ENCODE peak calls at places on chromosomes 7 and 10, in seven cellular contexts. One of them, this sample, is unnamed. For H3K27me3 and H3K36me3, the result is how much of the 10 kb centered on the place peaks cover.

GRCh38 chr10:17703706-17704105 is 48.3 kb upstream of the TMEM236 start:
- DNase-seq in tibial nerve: no peak
- DNase-seq in neuronal stem cell: no peak
- DNase-seq in lung: no peak
- DNase-seq in right lobe of liver: no peak
- DNase-seq in PC-9: no peak
- DNase-seq in adrenal gland: no peak
- DNase-seq in this sample: no peak

GRCh38 chr10:75197906-75198305 is 12.7 kb upstream of the VDAC2 start:
- DNase-seq in tibial nerve: no peak
- DNase-seq in neuronal stem cell: no peak
- DNase-seq in lung: no peak
- DNase-seq in right lobe of liver: no peak
- DNase-seq in PC-9: no peak
- DNase-seq in adrenal gland: peak
- DNase-seq in this sample: no peak

GRCh38 chr10:102677736-102678354 is 33.6 kb downstream of the TRIM8 start:
- DNase-seq in tibial nerve: no peak
- DNase-seq in neuronal stem cell: no peak
- DNase-seq in lung: no peak
- DNase-seq in right lobe of liver: no peak
- DNase-seq in PC-9: no peak
- DNase-seq in adrenal gland: no peak
- DNase-seq in this sample: peak

GRCh38 chr7:91653257-91653656 is 227.2 kb downstream of the MTERF1 start:
- DNase-seq in tibial nerve: no peak
- DNase-seq in neuronal stem cell: no peak
- DNase-seq in lung: no peak
- DNase-seq in right lobe of liver: no peak
- DNase-seq in PC-9: no peak
- DNase-seq in adrenal gland: no peak
- DNase-seq in this sample: no peak

GRCh38 chr7:117873056-117873932 is at the start of gene CTTNBP2:
- DNase-seq in tibial nerve: peak
- DNase-seq in neuronal stem cell: peak
- DNase-seq in lung: peak
- DNase-seq in right lobe of liver: peak
- DNase-seq in PC-9: no peak
- DNase-seq in adrenal gland: peak
- DNase-seq in this sample: peak

GRCh38 chr7:96548664-96549063 is 161.0 kb downstream of the SEM1 start:
- DNase-seq in tibial nerve: no peak
- DNase-seq in neuronal stem cell: no peak
- DNase-seq in lung: no peak
- DNase-seq in right lobe of liver: peak
- DNase-seq in PC-9: peak
- DNase-seq in adrenal gland: no peak
- DNase-seq in this sample: no peak

GRCh38 chr10:128574616-128575210 is 448.5 kb upstream of the MKI67 start:
- DNase-seq in tibial nerve: no peak
- DNase-seq in neuronal stem cell: no peak
- DNase-seq in lung: no peak
- DNase-seq in right lobe of liver: no peak
- DNase-seq in PC-9: no peak
- DNase-seq in adrenal gland: no peak
- DNase-seq in this sample: no peak

GRCh38 chr7:14073988-14074387 is 84.5 kb upstream of the ETV1 start:
- DNase-seq in tibial nerve: no peak
- DNase-seq in neuronal stem cell: no peak
- DNase-seq in lung: no peak
- DNase-seq in right lobe of liver: no peak
- DNase-seq in PC-9: no peak
- DNase-seq in adrenal gland: no peak
- DNase-seq in this sample: no peak

GRCh38 chr10:18400911-18401260 is 250.5 kb downstream of the NSUN6 start:
- DNase-seq in tibial nerve: no peak
- DNase-seq in neuronal stem cell: no peak
- DNase-seq in lung: no peak
- DNase-seq in right lobe of liver: peak
- DNase-seq in PC-9: no peak
- DNase-seq in adrenal gland: peak
- DNase-seq in this sample: peak

GRCh38 chr7:137081694-137082093 is 213.2 kb downstream of the CHRM2 start:
- DNase-seq in tibial nerve: no peak
- DNase-seq in neuronal stem cell: no peak
- DNase-seq in lung: peak
- DNase-seq in right lobe of liver: peak
- DNase-seq in PC-9: no peak
- DNase-seq in adrenal gland: peak
- DNase-seq in this sample: no peak

GRCh38 chr7:41425926-41426325 is 277.0 kb downstream of the INHBA start:
- DNase-seq in tibial nerve: no peak
- DNase-seq in neuronal stem cell: no peak
- DNase-seq in lung: no peak
- DNase-seq in right lobe of liver: no peak
- DNase-seq in PC-9: peak
- DNase-seq in adrenal gland: no peak
- DNase-seq in this sample: no peak

GRCh38 chr10:75202321-75203096 is 8.1 kb upstream of the VDAC2 start:
- DNase-seq in tibial nerve: no peak
- DNase-seq in neuronal stem cell: no peak
- DNase-seq in lung: peak
- DNase-seq in right lobe of liver: peak
- DNase-seq in PC-9: no peak
- DNase-seq in adrenal gland: peak
- DNase-seq in this sample: no peak

GRCh38 chr10:35011771-35012191 is 78.4 kb downstream of the CUL2 start:
- DNase-seq in tibial nerve: no peak
- DNase-seq in neuronal stem cell: no peak
- DNase-seq in lung: no peak
- DNase-seq in right lobe of liver: no peak
- DNase-seq in PC-9: no peak
- DNase-seq in adrenal gland: no peak
- DNase-seq in this sample: no peak

GRCh38 chr7:41058986-41059741 is 643.7 kb downstream of the INHBA start:
- DNase-seq in tibial nerve: no peak
- DNase-seq in neuronal stem cell: no peak
- DNase-seq in lung: no peak
- DNase-seq in right lobe of liver: no peak
- DNase-seq in PC-9: peak
- DNase-seq in adrenal gland: no peak
- DNase-seq in this sample: peak

GRCh38 chr7:131071786-131072504 is 255.7 kb upstream of the MKLN1 start:
- DNase-seq in tibial nerve: no peak
- DNase-seq in neuronal stem cell: no peak
- DNase-seq in lung: peak
- DNase-seq in right lobe of liver: peak
- DNase-seq in PC-9: no peak
- DNase-seq in adrenal gland: peak
- DNase-seq in this sample: no peak

GRCh38 chr7:112272921-112273561 is 66.5 kb downstream of the ZNF277 start:
- DNase-seq in tibial nerve: no peak
- DNase-seq in neuronal stem cell: no peak
- DNase-seq in lung: no peak
- DNase-seq in right lobe of liver: peak
- DNase-seq in PC-9: no peak
- DNase-seq in adrenal gland: peak
- DNase-seq in this sample: no peak

GRCh38 chr7:12490105-12490688 is 80.3 kb upstream of the SCIN start:
- DNase-seq in tibial nerve: no peak
- DNase-seq in neuronal stem cell: no peak
- DNase-seq in lung: no peak
- DNase-seq in right lobe of liver: no peak
- DNase-seq in PC-9: peak
- DNase-seq in adrenal gland: no peak
- DNase-seq in this sample: peak

GRCh38 chr10:94299417-94299816 is 63.3 kb downstream of the NOC3L start:
- DNase-seq in tibial nerve: no peak
- DNase-seq in neuronal stem cell: no peak
- DNase-seq in lung: no peak
- DNase-seq in right lobe of liver: no peak
- DNase-seq in PC-9: peak
- DNase-seq in adrenal gland: no peak
- DNase-seq in this sample: no peak

GRCh38 chr7:3027005-3027404 is 16.7 kb downstream of the CARD11 start:
- DNase-seq in tibial nerve: no peak
- DNase-seq in neuronal stem cell: no peak
- DNase-seq in lung: no peak
- DNase-seq in right lobe of liver: no peak
- DNase-seq in PC-9: no peak
- DNase-seq in adrenal gland: no peak
- DNase-seq in this sample: no peak

GRCh38 chr10:63666836-63667383 is 145.7 kb downstream of the REEP3 start:
- DNase-seq in tibial nerve: no peak
- DNase-seq in neuronal stem cell: no peak
- DNase-seq in lung: no peak
- DNase-seq in right lobe of liver: no peak
- DNase-seq in PC-9: peak
- DNase-seq in adrenal gland: peak
- DNase-seq in this sample: no peak

GRCh38 chr10:55989188-55989587 is 371.9 kb downstream of the ZWINT start:
- DNase-seq in tibial nerve: no peak
- DNase-seq in neuronal stem cell: no peak
- DNase-seq in lung: no peak
- DNase-seq in right lobe of liver: no peak
- DNase-seq in PC-9: no peak
- DNase-seq in adrenal gland: no peak
- DNase-seq in this sample: no peak

GRCh38 chr7:132386249-132386681 is 190.0 kb downstream of the PLXNA4 start:
- DNase-seq in tibial nerve: peak
- DNase-seq in neuronal stem cell: no peak
- DNase-seq in lung: peak
- DNase-seq in right lobe of liver: peak
- DNase-seq in PC-9: no peak
- DNase-seq in adrenal gland: no peak
- DNase-seq in this sample: no peak

GRCh38 chr7:73831656-73832579 is 1.1 kb downstream of the CLDN4 start:
- DNase-seq in tibial nerve: no peak
- DNase-seq in neuronal stem cell: no peak
- DNase-seq in lung: peak
- DNase-seq in right lobe of liver: no peak
- DNase-seq in PC-9: peak
- DNase-seq in adrenal gland: peak
- DNase-seq in this sample: peak

GRCh38 chr10:44774676-44775401 is 136.3 kb upstream of the TMEM72 start:
- DNase-seq in tibial nerve: no peak
- DNase-seq in neuronal stem cell: no peak
- DNase-seq in lung: no peak
- DNase-seq in right lobe of liver: no peak
- DNase-seq in PC-9: no peak
- DNase-seq in adrenal gland: peak
- DNase-seq in this sample: no peak

GRCh38 chr10:6035926-6036575 is 26.1 kb downstream of the IL2RA start:
- DNase-seq in tibial nerve: no peak
- DNase-seq in neuronal stem cell: no peak
- DNase-seq in lung: peak
- DNase-seq in right lobe of liver: no peak
- DNase-seq in PC-9: no peak
- DNase-seq in adrenal gland: no peak
- DNase-seq in this sample: no peak
- H3K4me3 ChIP-seq in tibial nerve: no peak
- H3K4me3 ChIP-seq in neuronal stem cell: no peak
- H3K4me3 ChIP-seq in lung: no peak
- H3K4me3 ChIP-seq in right lobe of liver: no peak
- H3K4me3 ChIP-seq in PC-9: no peak
- H3K4me3 ChIP-seq in adrenal gland: no peak
- H3K4me3 ChIP-seq in this sample: no peak

DNA sequence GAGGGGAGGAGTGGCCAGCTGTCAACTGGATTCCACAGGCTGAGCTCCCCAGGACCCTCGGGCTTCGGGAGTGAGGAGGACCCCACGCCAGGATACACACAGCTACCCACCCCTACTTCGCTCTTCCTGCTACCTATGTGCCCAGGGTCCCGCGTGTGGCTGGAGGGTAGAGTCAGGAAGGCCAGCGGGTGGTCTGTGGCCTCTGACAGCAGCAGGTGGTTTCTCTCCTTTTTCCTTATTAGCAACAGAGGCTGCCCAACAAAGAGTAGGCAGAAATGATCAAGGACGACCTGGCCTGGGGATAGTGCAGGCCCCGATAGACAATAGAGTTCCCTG is 1.1 kb upstream of the KCNMA1 start:
- DNase-seq in tibial nerve: no peak
- DNase-seq in neuronal stem cell: no peak
- DNase-seq in lung: no peak
- DNase-seq in right lobe of liver: no peak
- DNase-seq in PC-9: no peak
- DNase-seq in adrenal gland: no peak
- DNase-seq in this sample: no peak
- H3K27me3 ChIP-seq in tibial nerve: under half
- H3K27me3 ChIP-seq in neuronal stem cell: under half
- H3K27me3 ChIP-seq in lung: under half
- H3K27me3 ChIP-seq in right lobe of liver: under half
- H3K27me3 ChIP-seq in PC-9: under half
- H3K27me3 ChIP-seq in adrenal gland: under half
- H3K27me3 ChIP-seq in this sample: half or more

GRCh38 chr10:114755537-114755936 is 66.0 kb upstream of the FHIP2A start:
- DNase-seq in tibial nerve: no peak
- DNase-seq in neuronal stem cell: no peak
- DNase-seq in lung: no peak
- DNase-seq in right lobe of liver: peak
- DNase-seq in PC-9: no peak
- DNase-seq in adrenal gland: no peak
- DNase-seq in this sample: no peak
- H3K36me3 ChIP-seq in tibial nerve: under half
- H3K36me3 ChIP-seq in neuronal stem cell: under half
- H3K36me3 ChIP-seq in lung: under half
- H3K36me3 ChIP-seq in right lobe of liver: under half
- H3K36me3 ChIP-seq in PC-9: under half
- H3K36me3 ChIP-seq in adrenal gland: under half
- H3K36me3 ChIP-seq in this sample: under half

GRCh38 chr10:2986341-2986933 is 80.9 kb upstream of the PFKP start:
- DNase-seq in tibial nerve: peak
- DNase-seq in neuronal stem cell: no peak
- DNase-seq in lung: no peak
- DNase-seq in right lobe of liver: no peak
- DNase-seq in PC-9: no peak
- DNase-seq in adrenal gland: no peak
- DNase-seq in this sample: no peak
- H3K4me3 ChIP-seq in tibial nerve: peak
- H3K4me3 ChIP-seq in neuronal stem cell: no peak
- H3K4me3 ChIP-seq in lung: no peak
- H3K4me3 ChIP-seq in right lobe of liver: no peak
- H3K4me3 ChIP-seq in PC-9: peak
- H3K4me3 ChIP-seq in adrenal gland: no peak
- H3K4me3 ChIP-seq in this sample: no peak

GRCh38 chr7:27211084-27211446 is 11.2 kb upstream of the HOXA13 start:
- DNase-seq in tibial nerve: no peak
- DNase-seq in neuronal stem cell: no peak
- DNase-seq in lung: no peak
- DNase-seq in right lobe of liver: no peak
- DNase-seq in PC-9: no peak
- DNase-seq in adrenal gland: no peak
- DNase-seq in this sample: no peak
- H3K27me3 ChIP-seq in tibial nerve: under half
- H3K27me3 ChIP-seq in neuronal stem cell: half or more
- H3K27me3 ChIP-seq in lung: under half
- H3K27me3 ChIP-seq in right lobe of liver: under half
- H3K27me3 ChIP-seq in PC-9: under half
- H3K27me3 ChIP-seq in adrenal gland: half or more
- H3K27me3 ChIP-seq in this sample: half or more

GRCh38 chr10:90888387-90888786 is 16.6 kb downstream of the RPP30 start:
- DNase-seq in tibial nerve: no peak
- DNase-seq in neuronal stem cell: no peak
- DNase-seq in lung: no peak
- DNase-seq in right lobe of liver: peak
- DNase-seq in PC-9: no peak
- DNase-seq in adrenal gland: no peak
- DNase-seq in this sample: no peak
- H3K36me3 ChIP-seq in tibial nerve: under half
- H3K36me3 ChIP-seq in neuronal stem cell: under half
- H3K36me3 ChIP-seq in lung: under half
- H3K36me3 ChIP-seq in right lobe of liver: under half
- H3K36me3 ChIP-seq in PC-9: under half
- H3K36me3 ChIP-seq in adrenal gland: under half
- H3K36me3 ChIP-seq in this sample: under half